ENCODE peak calls at places on chromosomes 3 and 15, in ten cellular contexts. One of them, this sample, is unnamed.
A peak's percentile ranks its signal among the peaks of the same experiment; 100 is the strongest.

GRCh38 chr3:61936344-61936937 is 375.1 kb downstream of the PTPRG start:
- DNase-seq in iris pigment epithelial cell: peak; percentile 36
- DNase-seq in pancreas: no peak
- DNase-seq in stimulated activated CD4-positive, alpha-beta T cell treated with anti-CD3 and anti-CD28 coated beads, Interleukin-2, amount 100 ng/mL, for 24 hours: peak; percentile 32
- DNase-seq in midbrain: no peak
- DNase-seq in H1: no peak
- DNase-seq in aorta: no peak
- DNase-seq in substantia nigra: no peak
- DNase-seq in cerebellar cortex: no peak
- DNase-seq in OCI-LY7: peak; percentile 38
- DNase-seq in this sample: no peak

GRCh38 chr3:136350132-136350531 is 100.0 kb downstream of the PCCB start:
- DNase-seq in midbrain: no peak
- DNase-seq in OCI-LY7: no peak
- DNase-seq in pancreas: no peak
- DNase-seq in iris pigment epithelial cell: peak; percentile 96
- DNase-seq in substantia nigra: no peak
- DNase-seq in stimulated activated CD4-positive, alpha-beta T cell treated with anti-CD3 and anti-CD28 coated beads, Interleukin-2, amount 100 ng/mL, for 24 hours: no peak
- DNase-seq in cerebellar cortex: no peak
- DNase-seq in H1: no peak
- DNase-seq in aorta: no peak
- DNase-seq in this sample: no peak

GRCh38 chr3:48039487-48040190 is 23.4 kb upstream of the MAP4 start:
- DNase-seq in aorta: no peak
- DNase-seq in H1: no peak
- DNase-seq in OCI-LY7: no peak
- DNase-seq in midbrain: peak; percentile 57
- DNase-seq in pancreas: no peak
- DNase-seq in stimulated activated CD4-positive, alpha-beta T cell treated with anti-CD3 and anti-CD28 coated beads, Interleukin-2, amount 100 ng/mL, for 24 hours: no peak
- DNase-seq in cerebellar cortex: no peak
- DNase-seq in iris pigment epithelial cell: peak; percentile 79
- DNase-seq in substantia nigra: no peak
- DNase-seq in this sample: no peak

GRCh38 chr15:28109626-28110415 is 10.7 kb upstream of the OCA2 start:
- DNase-seq in aorta: no peak
- DNase-seq in cerebellar cortex: no peak
- DNase-seq in stimulated activated CD4-positive, alpha-beta T cell treated with anti-CD3 and anti-CD28 coated beads, Interleukin-2, amount 100 ng/mL, for 24 hours: no peak
- DNase-seq in OCI-LY7: no peak
- DNase-seq in H1: no peak
- DNase-seq in substantia nigra: no peak
- DNase-seq in pancreas: no peak
- DNase-seq in midbrain: no peak
- DNase-seq in iris pigment epithelial cell: no peak
- DNase-seq in this sample: no peak

GRCh38 chr3:155138677-155139076 is 58.6 kb downstream of the MME start:
- DNase-seq in stimulated activated CD4-positive, alpha-beta T cell treated with anti-CD3 and anti-CD28 coated beads, Interleukin-2, amount 100 ng/mL, for 24 hours: no peak
- DNase-seq in H1: no peak
- DNase-seq in midbrain: no peak
- DNase-seq in cerebellar cortex: no peak
- DNase-seq in OCI-LY7: no peak
- DNase-seq in iris pigment epithelial cell: no peak
- DNase-seq in aorta: no peak
- DNase-seq in pancreas: no peak
- DNase-seq in substantia nigra: no peak
- DNase-seq in this sample: no peak

GRCh38 chr15:78351539-78351938 is 11.4 kb downstream of the CRABP1 start:
- DNase-seq in cerebellar cortex: no peak
- DNase-seq in iris pigment epithelial cell: no peak
- DNase-seq in pancreas: no peak
- DNase-seq in H1: no peak
- DNase-seq in stimulated activated CD4-positive, alpha-beta T cell treated with anti-CD3 and anti-CD28 coated beads, Interleukin-2, amount 100 ng/mL, for 24 hours: no peak
- DNase-seq in aorta: no peak
- DNase-seq in midbrain: no peak
- DNase-seq in OCI-LY7: no peak
- DNase-seq in substantia nigra: no peak
- DNase-seq in this sample: no peak

GRCh38 chr3:70868561-70868960 is 556.1 kb upstream of the MDFIC2 start:
- DNase-seq in cerebellar cortex: no peak
- DNase-seq in OCI-LY7: no peak
- DNase-seq in stimulated activated CD4-positive, alpha-beta T cell treated with anti-CD3 and anti-CD28 coated beads, Interleukin-2, amount 100 ng/mL, for 24 hours: no peak
- DNase-seq in aorta: no peak
- DNase-seq in pancreas: no peak
- DNase-seq in iris pigment epithelial cell: no peak
- DNase-seq in H1: no peak
- DNase-seq in midbrain: no peak
- DNase-seq in substantia nigra: no peak
- DNase-seq in this sample: no peak

GRCh38 chr15:54282228-54282836 is 304.1 kb downstream of the UNC13C start:
- DNase-seq in stimulated activated CD4-positive, alpha-beta T cell treated with anti-CD3 and anti-CD28 coated beads, Interleukin-2, amount 100 ng/mL, for 24 hours: no peak
- DNase-seq in H1: no peak
- DNase-seq in OCI-LY7: no peak
- DNase-seq in midbrain: no peak
- DNase-seq in aorta: no peak
- DNase-seq in iris pigment epithelial cell: no peak
- DNase-seq in substantia nigra: no peak
- DNase-seq in pancreas: no peak
- DNase-seq in cerebellar cortex: no peak
- DNase-seq in this sample: no peak

GRCh38 chr15:51223771-51224229 is 114.6 kb downstream of the CYP19A1 start:
- DNase-seq in OCI-LY7: no peak
- DNase-seq in midbrain: no peak
- DNase-seq in substantia nigra: no peak
- DNase-seq in aorta: peak; percentile 60
- DNase-seq in cerebellar cortex: no peak
- DNase-seq in pancreas: no peak
- DNase-seq in H1: no peak
- DNase-seq in stimulated activated CD4-positive, alpha-beta T cell treated with anti-CD3 and anti-CD28 coated beads, Interleukin-2, amount 100 ng/mL, for 24 hours: no peak
- DNase-seq in iris pigment epithelial cell: peak; percentile 71
- DNase-seq in this sample: no peak